ENCODE peak calls at places on chromosome 14, in six cellular contexts. T is GM12878, H is H1, G is A549, I is HCT116, Q is endothelial cell of umbilical vein. P is an unnamed sample.

GRCh38 chr14:24741871-24742270 is 107.9 kb upstream of the GZMB start:
- DNase-seq in T (no peak), H (no peak), G (no peak), I (no peak), Q (no peak), P (no peak)

GRCh38 chr14:26598081-26598671 is 343 bp upstream of the NOVA1 start:
- DNase-seq in T (no peak), H (peak), G (peak), I (no peak), Q (peak), P (no peak)

GRCh38 chr14:93046696-93047050 is 69.1 kb downstream of the ITPK1 start:
- DNase-seq in T (no peak), H (no peak), G (no peak), I (no peak), Q (no peak), P (no peak)

GRCh38 chr14:79704406-79704805 is 506.9 kb downstream of the DIO2 start:
- DNase-seq in T (no peak), H (no peak), G (no peak), I (no peak), Q (no peak), P (no peak)

GRCh38 chr14:61240206-61240605 is 40.9 kb downstream of the TMEM30B start:
- DNase-seq in T (no peak), H (no peak), G (no peak), I (no peak), Q (no peak), P (no peak)

GRCh38 chr14:55071051-55071450 is 19.6 kb downstream of the MAPK1IP1L start:
- DNase-seq in T (no peak), H (no peak), G (no peak), I (no peak), Q (peak), P (no peak)

GRCh38 chr14:22978873-22979671 is 3.3 kb downstream of the AJUBA start:
- DNase-seq in T (no peak), H (no peak), G (no peak), I (no peak), Q (no peak), P (no peak)

GRCh38 chr14:96237641-96238040 is 18.4 kb upstream of the BDKRB1 start:
- DNase-seq in T (no peak), H (no peak), G (no peak), I (no peak), Q (no peak), P (no peak)

GRCh38 chr14:23020143-23021128 is 10.5 kb upstream of the C14orf93 start:
- DNase-seq in T (no peak), H (no peak), G (no peak), I (no peak), Q (no peak), P (no peak)

GRCh38 chr14:31292962-31293616 is 85.5 kb upstream of the HECTD1 start:
- DNase-seq in T (no peak), H (no peak), G (no peak), I (no peak), Q (peak), P (no peak)

GRCh38 chr14:95353007-95353406 is 33.3 kb upstream of the CLMN start:
- DNase-seq in T (no peak), H (no peak), G (no peak), I (no peak), Q (no peak), P (no peak)

GRCh38 chr14:72454388-72454787 is 439.5 kb downstream of the DPF3 start:
- DNase-seq in T (no peak), H (no peak), G (no peak), I (no peak), Q (no peak), P (no peak)

GRCh38 chr14:45798659-45799058 is 545.7 kb upstream of the MIS18BP1 start:
- DNase-seq in T (no peak), H (no peak), G (no peak), I (no peak), Q (no peak), P (no peak)

GRCh38 chr14:100079606-100080005 is 14.4 kb downstream of the EVL start:
- DNase-seq in T (no peak), H (no peak), G (no peak), I (no peak), Q (no peak), P (no peak)

GRCh38 chr14:38880643-38881567 is 222.1 kb downstream of the SEC23A start:
- DNase-seq in T (no peak), H (no peak), G (no peak), I (no peak), Q (peak), P (no peak)

GRCh38 chr14:56953884-56954283 is 143.6 kb upstream of the OTX2 start:
- DNase-seq in T (no peak), H (no peak), G (no peak), I (no peak), Q (peak), P (no peak)

GRCh38 chr14:94396628-94397210 is 8.3 kb upstream of the SERPINA1 start:
- DNase-seq in T (no peak), H (no peak), G (no peak), I (no peak), Q (no peak), P (no peak)

GRCh38 chr14:81406863-81407262 is 6.7 kb upstream of the STON2 start:
- DNase-seq in T (no peak), H (no peak), G (no peak), I (no peak), Q (no peak), P (no peak)

GRCh38 chr14:61471297-61471980 is 150.1 kb downstream of the PRKCH start:
- DNase-seq in T (no peak), H (no peak), G (no peak), I (no peak), Q (no peak), P (no peak)

GRCh38 chr14:61941421-61941805 is 179.2 kb downstream of the SNAPC1 start:
- DNase-seq in T (no peak), H (no peak), G (no peak), I (no peak), Q (no peak), P (no peak)

GRCh38 chr14:63562414-63562813 is 19.2 kb upstream of the PPP2R5E start:
- DNase-seq in T (no peak), H (no peak), G (no peak), I (no peak), Q (no peak), P (peak)

GRCh38 chr14:93655078-93655750 is 133.1 kb downstream of the PRIMA1 start:
- DNase-seq in T (peak), H (no peak), G (peak), I (peak), Q (peak), P (peak)

DNA sequence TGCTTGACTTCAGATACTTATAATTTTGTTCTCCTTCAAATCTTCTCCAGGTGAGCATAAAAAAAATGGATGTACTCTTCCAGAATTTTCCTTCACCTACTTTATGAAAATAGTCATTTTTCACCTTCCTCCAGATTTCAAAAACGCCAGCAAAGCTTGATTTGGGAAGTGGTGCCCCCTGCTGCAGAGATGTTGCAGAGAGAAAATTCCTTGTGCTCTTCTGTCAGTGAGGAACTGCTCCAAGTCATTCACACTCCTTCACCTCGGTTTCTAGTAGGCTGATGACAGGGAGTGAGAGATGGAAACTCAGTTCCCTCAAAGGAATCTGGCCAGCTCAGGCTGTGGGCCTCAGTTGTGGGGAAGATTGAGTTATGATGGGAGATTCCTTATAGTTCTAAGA is 24.2 kb upstream of the RNASE3 start:
- DNase-seq in T (no peak), H (no peak), G (peak), I (peak), Q (peak), P (peak)
- TF ChIP-seq CTCF in T (peak), H (peak), G (peak), I (peak), Q (peak), P (peak)

DNA sequence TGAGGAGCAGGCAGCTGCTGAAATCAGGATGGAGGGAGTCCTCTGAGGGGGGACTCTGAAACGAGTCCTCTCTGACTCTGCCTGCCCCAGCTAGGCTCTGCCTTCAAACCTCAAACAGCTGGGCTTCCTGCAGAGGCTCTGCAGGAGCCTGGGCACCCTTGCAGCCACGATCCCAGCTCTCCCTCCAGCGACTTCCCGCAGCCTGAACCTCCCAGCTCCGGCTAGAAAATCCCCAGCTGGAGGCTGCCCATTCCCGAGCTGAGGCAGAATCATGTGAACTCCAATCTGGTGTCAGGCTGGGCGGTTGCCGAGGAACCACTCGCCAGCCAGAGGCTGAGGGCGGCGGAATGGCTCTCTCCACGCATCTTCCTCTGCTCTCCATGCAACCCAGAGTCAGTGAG is at the start of gene GPR68:
- DNase-seq in T (no peak), H (no peak), G (no peak), I (no peak), Q (no peak), P (peak)
- TF ChIP-seq POLR2A in T (no peak), H (no peak), G (no peak), I (no peak), Q (no peak), P (no peak)

GRCh38 chr14:33938131-33938949 is 12.5 kb downstream of the EGLN3 start:
- DNase-seq in T (peak), H (no peak), G (peak), I (peak), Q (no peak), P (no peak)
- TF ChIP-seq MAX in T (no peak), H (no peak), G (peak), I (peak), Q (no peak), P (no peak)

DNA sequence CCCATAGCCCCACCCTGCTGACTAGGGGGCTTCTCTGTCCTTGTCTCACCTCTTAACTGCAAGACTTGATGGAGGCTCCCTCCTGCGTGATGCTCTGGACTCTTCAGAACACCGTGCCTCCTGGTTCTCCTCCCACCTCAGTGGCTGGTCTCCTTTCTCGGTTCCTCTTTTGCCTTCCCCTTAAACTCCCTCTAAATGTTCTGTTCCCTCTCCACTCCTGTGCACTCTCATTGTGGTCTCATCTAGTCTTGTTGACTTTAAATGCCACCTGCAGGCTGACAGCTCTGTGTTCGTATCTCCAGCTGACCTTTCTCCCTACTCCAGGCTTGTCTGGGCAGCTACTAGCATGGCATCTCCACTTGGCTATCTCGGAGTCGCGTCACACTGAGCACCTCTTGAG is 28.3 kb downstream of the DYNC1H1 start:
- DNase-seq in T (peak), H (no peak), G (no peak), I (no peak), Q (no peak), P (peak)
- TF ChIP-seq CTCF in T (peak), H (no peak), G (no peak), I (no peak), Q (no peak), P (no peak)

DNA sequence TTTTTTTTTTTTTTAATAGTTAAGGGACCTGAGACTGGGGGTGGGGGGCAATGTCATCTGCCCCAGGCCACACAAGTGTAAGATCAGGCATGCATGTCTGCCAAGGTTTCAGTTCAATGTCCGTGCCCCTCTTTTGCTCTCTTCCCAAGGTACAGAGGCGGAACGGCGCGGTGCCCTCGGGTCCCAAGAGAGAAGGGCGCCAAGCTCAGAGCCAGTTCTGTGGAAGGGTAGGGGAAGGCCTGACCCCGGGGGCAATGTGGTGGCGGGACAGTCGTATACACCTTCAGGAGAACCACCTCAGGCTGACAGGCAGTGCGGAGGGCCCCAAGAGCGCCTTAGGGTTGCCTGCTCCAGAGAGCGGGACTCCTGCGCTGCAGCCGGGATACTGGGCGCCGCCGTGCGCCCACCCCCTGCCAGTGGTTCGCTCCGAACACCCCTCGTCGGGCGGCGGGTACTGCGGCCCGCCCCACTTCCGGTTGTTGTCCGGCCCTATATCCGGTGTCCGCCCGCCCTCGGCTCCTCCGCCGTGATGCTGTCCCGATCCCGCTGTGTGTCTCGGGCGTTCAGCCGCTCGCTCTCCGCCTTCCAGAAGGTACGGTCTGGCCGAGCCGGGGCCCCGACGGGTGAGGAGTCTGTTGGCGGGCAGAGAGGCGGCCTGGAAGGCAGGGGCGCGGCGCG is at the start of gene DLST:
- DNase-seq in T (peak), H (peak), G (peak), I (peak), Q (peak), P (peak)
- TF ChIP-seq POLR2A in T (peak), H (peak), G (no peak), I (peak), Q (peak), P (peak)

DNA sequence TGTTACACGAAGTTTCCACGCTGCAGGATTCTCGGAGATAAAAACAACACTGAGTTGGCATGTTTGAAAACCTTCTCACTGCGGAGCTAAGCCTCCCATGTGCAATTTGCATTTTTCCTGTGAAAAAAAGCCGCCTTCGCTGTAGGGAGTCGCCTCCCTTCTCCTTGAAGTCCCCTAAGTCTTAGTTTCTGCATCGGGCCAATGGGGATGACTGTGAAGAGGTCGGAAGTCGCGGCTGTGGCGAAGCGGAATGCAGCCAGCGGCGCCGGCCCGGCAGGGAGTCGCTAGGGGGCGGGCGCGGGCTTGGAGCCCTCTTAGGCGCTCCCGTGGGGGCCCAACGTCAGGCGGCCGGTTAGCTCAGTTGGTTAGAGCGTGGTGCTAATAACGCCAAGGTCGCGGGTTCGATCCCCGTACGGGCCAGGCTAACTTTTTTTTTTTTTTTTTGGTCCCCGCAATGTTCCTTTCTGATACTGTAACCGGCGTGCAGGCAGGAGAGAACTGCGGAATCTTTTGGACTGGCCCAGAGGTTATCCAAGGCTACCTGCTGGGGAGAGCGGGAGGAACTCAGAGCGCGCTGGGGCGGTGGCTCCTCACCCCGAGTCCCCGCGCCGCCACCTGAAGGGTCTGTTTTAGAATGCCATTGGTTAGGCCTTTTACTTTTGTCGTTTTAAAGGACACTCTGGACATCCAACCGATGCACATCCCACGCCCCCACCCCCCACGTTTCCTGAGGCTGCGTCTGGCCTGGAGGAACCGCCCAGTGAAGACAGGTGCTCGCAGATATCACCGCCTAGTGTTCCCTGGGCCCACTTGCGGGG is 2.6 kb upstream of the ZNF839 start:
- DNase-seq in T (peak), H (peak), G (peak), I (peak), Q (peak), P (peak)
- TF ChIP-seq MAX in T (no peak), H (peak), G (peak), I (no peak), Q (no peak), P (peak)

GRCh38 chr14:51157012-51157411 is 62.1 kb upstream of the TRIM9 start:
- DNase-seq in T (no peak), H (no peak), G (peak), I (peak), Q (peak), P (peak)
- TF ChIP-seq CTCF in T (peak), H (peak), G (peak), I (peak), Q (peak), P (peak)

GRCh38 chr14:77031680-77032482 is 3.4 kb upstream of the IRF2BPL start:
- DNase-seq in T (no peak), H (no peak), G (no peak), I (no peak), Q (peak), P (peak)

GRCh38 chr14:77035267-77035666 is 6.8 kb upstream of the IRF2BPL start:
- DNase-seq in T (no peak), H (no peak), G (no peak), I (no peak), Q (no peak), P (no peak)

GRCh38 chr14:77032483-77032853 is 4.0 kb upstream of the IRF2BPL start:
- DNase-seq in T (no peak), H (no peak), G (no peak), I (no peak), Q (no peak), P (no peak)

GRCh38 chr14:77033622-77034521 is 5.4 kb upstream of the IRF2BPL start:
- DNase-seq in T (peak), H (no peak), G (peak), I (no peak), Q (peak), P (peak)

GRCh38 chr14:77032854-77033621 is 4.5 kb upstream of the IRF2BPL start:
- DNase-seq in T (no peak), H (no peak), G (peak), I (no peak), Q (peak), P (peak)
- TF ChIP-seq POLR2A in T (peak), H (no peak), G (peak), I (no peak), Q (no peak), P (no peak)

GRCh38 chr14:104635717-104636116 is 31.1 kb upstream of the TMEM179 start:
- DNase-seq in T (no peak), H (no peak), G (no peak), I (no peak), Q (no peak), P (no peak)

GRCh38 chr14:104634886-104635570 is 30.5 kb upstream of the TMEM179 start:
- DNase-seq in T (no peak), H (no peak), G (no peak), I (no peak), Q (no peak), P (no peak)

GRCh38 chr14:104632781-104633180 is 28.2 kb upstream of the TMEM179 start:
- DNase-seq in T (no peak), H (no peak), G (no peak), I (no peak), Q (no peak), P (no peak)

GRCh38 chr14:104634031-104634760 is 29.6 kb upstream of the TMEM179 start:
- DNase-seq in T (no peak), H (no peak), G (no peak), I (no peak), Q (no peak), P (no peak)

GRCh38 chr14:104633276-104633861 is 28.8 kb upstream of the TMEM179 start:
- DNase-seq in T (no peak), H (no peak), G (no peak), I (no peak), Q (no peak), P (no peak)
- TF ChIP-seq MAX in T (no peak), H (no peak), G (no peak), I (no peak), Q (no peak), P (no peak)